ENCODE peak calls at places on chromosomes 2 and 18, in nine cellular contexts. One of them, this sample, is unnamed.

GRCh38 chr18:48676756-48677368 is 138.0 kb downstream of the CTIF start:
- DNase-seq in HFFc6: peak
- DNase-seq in heart left ventricle: peak
- DNase-seq in retina: peak
- DNase-seq in NCI-H1105: peak
- DNase-seq in H4: peak
- DNase-seq in NCI-H1694 treated with DMSO at 0.1 percent for 48 hours: no peak
- DNase-seq in AG10803: peak
- DNase-seq in stimulated activated CD8-positive, alpha-beta memory T cell treated with anti-CD3 and anti-CD28 coated beads, Interleukin-12 subunit alpha, Interleukin-12 subunit beta, amount 100 ng/mL, for 4 hours: peak
- DNase-seq in this sample: peak

GRCh38 chr2:127810156-127810636 is 775 bp downstream of the WDR33 start:
- DNase-seq in HFFc6: no peak
- DNase-seq in heart left ventricle: no peak
- DNase-seq in NCI-H1105: no peak
- DNase-seq in H4: no peak
- DNase-seq in retina: no peak
- DNase-seq in NCI-H1694 treated with DMSO at 0.1 percent for 48 hours: no peak
- DNase-seq in AG10803: peak
- DNase-seq in stimulated activated CD8-positive, alpha-beta memory T cell treated with anti-CD3 and anti-CD28 coated beads, Interleukin-12 subunit alpha, Interleukin-12 subunit beta, amount 100 ng/mL, for 4 hours: no peak
- DNase-seq in this sample: no peak

GRCh38 chr18:8685141-8685913 is 20.0 kb upstream of the MTCL1 start:
- DNase-seq in stimulated activated CD8-positive, alpha-beta memory T cell treated with anti-CD3 and anti-CD28 coated beads, Interleukin-12 subunit alpha, Interleukin-12 subunit beta, amount 100 ng/mL, for 4 hours: no peak
- DNase-seq in heart left ventricle: no peak
- DNase-seq in H4: no peak
- DNase-seq in NCI-H1694 treated with DMSO at 0.1 percent for 48 hours: peak
- DNase-seq in HFFc6: no peak
- DNase-seq in retina: peak
- DNase-seq in NCI-H1105: peak
- DNase-seq in AG10803: peak
- DNase-seq in this sample: no peak

GRCh38 chr2:188610050-188610444 is 318.4 kb downstream of the GULP1 start:
- DNase-seq in heart left ventricle: no peak
- DNase-seq in stimulated activated CD8-positive, alpha-beta memory T cell treated with anti-CD3 and anti-CD28 coated beads, Interleukin-12 subunit alpha, Interleukin-12 subunit beta, amount 100 ng/mL, for 4 hours: no peak
- DNase-seq in HFFc6: no peak
- DNase-seq in retina: no peak
- DNase-seq in NCI-H1105: no peak
- DNase-seq in AG10803: peak
- DNase-seq in NCI-H1694 treated with DMSO at 0.1 percent for 48 hours: no peak
- DNase-seq in H4: no peak
- DNase-seq in this sample: no peak

GRCh38 chr2:1992280-1992679 is 248.0 kb upstream of the PXDN start:
- DNase-seq in AG10803: no peak
- DNase-seq in NCI-H1105: no peak
- DNase-seq in stimulated activated CD8-positive, alpha-beta memory T cell treated with anti-CD3 and anti-CD28 coated beads, Interleukin-12 subunit alpha, Interleukin-12 subunit beta, amount 100 ng/mL, for 4 hours: no peak
- DNase-seq in HFFc6: no peak
- DNase-seq in heart left ventricle: no peak
- DNase-seq in retina: no peak
- DNase-seq in NCI-H1694 treated with DMSO at 0.1 percent for 48 hours: no peak
- DNase-seq in H4: no peak
- DNase-seq in this sample: no peak

GRCh38 chr18:10398571-10398970 is 55.9 kb upstream of the APCDD1 start:
- DNase-seq in NCI-H1105: no peak
- DNase-seq in H4: no peak
- DNase-seq in stimulated activated CD8-positive, alpha-beta memory T cell treated with anti-CD3 and anti-CD28 coated beads, Interleukin-12 subunit alpha, Interleukin-12 subunit beta, amount 100 ng/mL, for 4 hours: no peak
- DNase-seq in heart left ventricle: no peak
- DNase-seq in NCI-H1694 treated with DMSO at 0.1 percent for 48 hours: no peak
- DNase-seq in retina: no peak
- DNase-seq in HFFc6: no peak
- DNase-seq in AG10803: no peak
- DNase-seq in this sample: no peak

GRCh38 chr2:150570712-150571111 is 83.2 kb upstream of the RND3 start:
- DNase-seq in HFFc6: peak
- DNase-seq in retina: no peak
- DNase-seq in NCI-H1694 treated with DMSO at 0.1 percent for 48 hours: no peak
- DNase-seq in stimulated activated CD8-positive, alpha-beta memory T cell treated with anti-CD3 and anti-CD28 coated beads, Interleukin-12 subunit alpha, Interleukin-12 subunit beta, amount 100 ng/mL, for 4 hours: no peak
- DNase-seq in H4: peak
- DNase-seq in AG10803: peak
- DNase-seq in heart left ventricle: no peak
- DNase-seq in NCI-H1105: no peak
- DNase-seq in this sample: no peak

GRCh38 chr2:65137197-65137780 is 7.4 kb upstream of the RAB1A start:
- DNase-seq in HFFc6: no peak
- DNase-seq in AG10803: no peak
- DNase-seq in stimulated activated CD8-positive, alpha-beta memory T cell treated with anti-CD3 and anti-CD28 coated beads, Interleukin-12 subunit alpha, Interleukin-12 subunit beta, amount 100 ng/mL, for 4 hours: no peak
- DNase-seq in NCI-H1105: no peak
- DNase-seq in retina: no peak
- DNase-seq in H4: no peak
- DNase-seq in NCI-H1694 treated with DMSO at 0.1 percent for 48 hours: no peak
- DNase-seq in heart left ventricle: no peak
- DNase-seq in this sample: no peak

GRCh38 chr2:151632993-151633592 is 101.2 kb downstream of the NEB start:
- DNase-seq in stimulated activated CD8-positive, alpha-beta memory T cell treated with anti-CD3 and anti-CD28 coated beads, Interleukin-12 subunit alpha, Interleukin-12 subunit beta, amount 100 ng/mL, for 4 hours: no peak
- DNase-seq in NCI-H1105: no peak
- DNase-seq in AG10803: peak
- DNase-seq in retina: no peak
- DNase-seq in heart left ventricle: no peak
- DNase-seq in NCI-H1694 treated with DMSO at 0.1 percent for 48 hours: peak
- DNase-seq in HFFc6: no peak
- DNase-seq in H4: no peak
- DNase-seq in this sample: no peak

GRCh38 chr18:62334110-62334509 is 9.0 kb downstream of the TNFRSF11A start:
- DNase-seq in NCI-H1105: no peak
- DNase-seq in stimulated activated CD8-positive, alpha-beta memory T cell treated with anti-CD3 and anti-CD28 coated beads, Interleukin-12 subunit alpha, Interleukin-12 subunit beta, amount 100 ng/mL, for 4 hours: no peak
- DNase-seq in heart left ventricle: no peak
- DNase-seq in AG10803: peak
- DNase-seq in NCI-H1694 treated with DMSO at 0.1 percent for 48 hours: no peak
- DNase-seq in retina: no peak
- DNase-seq in HFFc6: peak
- DNase-seq in H4: peak
- DNase-seq in this sample: no peak

GRCh38 chr18:32749809-32750208 is 23.0 kb downstream of the KLHL14 start:
- DNase-seq in H4: no peak
- DNase-seq in HFFc6: no peak
- DNase-seq in NCI-H1694 treated with DMSO at 0.1 percent for 48 hours: no peak
- DNase-seq in stimulated activated CD8-positive, alpha-beta memory T cell treated with anti-CD3 and anti-CD28 coated beads, Interleukin-12 subunit alpha, Interleukin-12 subunit beta, amount 100 ng/mL, for 4 hours: no peak
- DNase-seq in NCI-H1105: no peak
- DNase-seq in AG10803: no peak
- DNase-seq in heart left ventricle: no peak
- DNase-seq in retina: no peak
- DNase-seq in this sample: no peak

GRCh38 chr2:235135990-235136561 is 184.3 kb downstream of the SH3BP4 start:
- DNase-seq in heart left ventricle: peak
- DNase-seq in H4: peak
- DNase-seq in HFFc6: peak
- DNase-seq in NCI-H1105: peak
- DNase-seq in AG10803: peak
- DNase-seq in NCI-H1694 treated with DMSO at 0.1 percent for 48 hours: peak
- DNase-seq in retina: peak
- DNase-seq in stimulated activated CD8-positive, alpha-beta memory T cell treated with anti-CD3 and anti-CD28 coated beads, Interleukin-12 subunit alpha, Interleukin-12 subunit beta, amount 100 ng/mL, for 4 hours: no peak
- DNase-seq in this sample: peak

GRCh38 chr18:75121266-75121665 is 87.7 kb downstream of the PTGR3 start:
- DNase-seq in heart left ventricle: no peak
- DNase-seq in NCI-H1105: no peak
- DNase-seq in HFFc6: no peak
- DNase-seq in retina: no peak
- DNase-seq in H4: no peak
- DNase-seq in stimulated activated CD8-positive, alpha-beta memory T cell treated with anti-CD3 and anti-CD28 coated beads, Interleukin-12 subunit alpha, Interleukin-12 subunit beta, amount 100 ng/mL, for 4 hours: no peak
- DNase-seq in NCI-H1694 treated with DMSO at 0.1 percent for 48 hours: no peak
- DNase-seq in AG10803: no peak
- DNase-seq in this sample: no peak

GRCh38 chr2:16203069-16203468 is 262.7 kb downstream of the MYCN start:
- DNase-seq in HFFc6: no peak
- DNase-seq in NCI-H1105: no peak
- DNase-seq in AG10803: no peak
- DNase-seq in retina: no peak
- DNase-seq in heart left ventricle: no peak
- DNase-seq in H4: no peak
- DNase-seq in stimulated activated CD8-positive, alpha-beta memory T cell treated with anti-CD3 and anti-CD28 coated beads, Interleukin-12 subunit alpha, Interleukin-12 subunit beta, amount 100 ng/mL, for 4 hours: no peak
- DNase-seq in NCI-H1694 treated with DMSO at 0.1 percent for 48 hours: no peak
- DNase-seq in this sample: no peak

GRCh38 chr2:10235099-10235908 is 67.4 kb upstream of the HPCAL1 start:
- DNase-seq in NCI-H1694 treated with DMSO at 0.1 percent for 48 hours: no peak
- DNase-seq in AG10803: peak
- DNase-seq in H4: no peak
- DNase-seq in HFFc6: no peak
- DNase-seq in heart left ventricle: no peak
- DNase-seq in stimulated activated CD8-positive, alpha-beta memory T cell treated with anti-CD3 and anti-CD28 coated beads, Interleukin-12 subunit alpha, Interleukin-12 subunit beta, amount 100 ng/mL, for 4 hours: no peak
- DNase-seq in NCI-H1105: no peak
- DNase-seq in retina: no peak
- DNase-seq in this sample: no peak

GRCh38 chr18:79769698-79770500 is 27.8 kb upstream of the KCNG2 start:
- DNase-seq in H4: no peak
- DNase-seq in NCI-H1694 treated with DMSO at 0.1 percent for 48 hours: no peak
- DNase-seq in heart left ventricle: peak
- DNase-seq in retina: no peak
- DNase-seq in AG10803: no peak
- DNase-seq in stimulated activated CD8-positive, alpha-beta memory T cell treated with anti-CD3 and anti-CD28 coated beads, Interleukin-12 subunit alpha, Interleukin-12 subunit beta, amount 100 ng/mL, for 4 hours: no peak
- DNase-seq in HFFc6: no peak
- DNase-seq in NCI-H1105: no peak
- DNase-seq in this sample: no peak

GRCh38 chr2:20050712-20051517 is 513 bp downstream of the LAPTM4A start:
- DNase-seq in stimulated activated CD8-positive, alpha-beta memory T cell treated with anti-CD3 and anti-CD28 coated beads, Interleukin-12 subunit alpha, Interleukin-12 subunit beta, amount 100 ng/mL, for 4 hours: no peak
- DNase-seq in heart left ventricle: peak
- DNase-seq in H4: peak
- DNase-seq in NCI-H1694 treated with DMSO at 0.1 percent for 48 hours: peak
- DNase-seq in HFFc6: peak
- DNase-seq in NCI-H1105: peak
- DNase-seq in AG10803: peak
- DNase-seq in retina: peak
- DNase-seq in this sample: peak

GRCh38 chr18:55509631-55510372 is 78.2 kb downstream of the TCF4 start:
- DNase-seq in HFFc6: peak
- DNase-seq in NCI-H1105: no peak
- DNase-seq in NCI-H1694 treated with DMSO at 0.1 percent for 48 hours: no peak
- DNase-seq in H4: peak
- DNase-seq in retina: no peak
- DNase-seq in heart left ventricle: no peak
- DNase-seq in AG10803: peak
- DNase-seq in stimulated activated CD8-positive, alpha-beta memory T cell treated with anti-CD3 and anti-CD28 coated beads, Interleukin-12 subunit alpha, Interleukin-12 subunit beta, amount 100 ng/mL, for 4 hours: no peak
- DNase-seq in this sample: no peak